ENCODE peak calls at places on chromosomes 12 and 14, in seven cellular contexts. One of them, this sample, is unnamed.

GRCh38 chr14:67943947-67944346 is 124.4 kb downstream of the RAD51B start:
- DNase-seq in stimulated activated CD8-positive, alpha-beta memory T cell treated with anti-CD3 and anti-CD28 coated beads, Interleukin-2, amount 100 ng/mL, for 1 hour: no peak
- DNase-seq in NCI-H748 treated with DMSO at 0.1 percent for 48 hours: peak
- DNase-seq in NCI-H1092 treated with DMSO at 0.1 percent for 48 hours: peak
- DNase-seq in stimulated activated CD4-positive, alpha-beta T cell treated with anti-CD3 and anti-CD28 coated beads, TNF-alpha, amount 100 ng/mL, for 4 hours: no peak
- DNase-seq in fibroblast of lung: peak
- DNase-seq in cerebellar cortex: peak
- DNase-seq in this sample: peak

GRCh38 chr12:32679910-32680217 is 763 bp downstream of the DNM1L start:
- DNase-seq in stimulated activated CD8-positive, alpha-beta memory T cell treated with anti-CD3 and anti-CD28 coated beads, Interleukin-2, amount 100 ng/mL, for 1 hour: no peak
- DNase-seq in NCI-H748 treated with DMSO at 0.1 percent for 48 hours: no peak
- DNase-seq in NCI-H1092 treated with DMSO at 0.1 percent for 48 hours: peak
- DNase-seq in stimulated activated CD4-positive, alpha-beta T cell treated with anti-CD3 and anti-CD28 coated beads, TNF-alpha, amount 100 ng/mL, for 4 hours: no peak
- DNase-seq in fibroblast of lung: no peak
- DNase-seq in cerebellar cortex: no peak
- DNase-seq in this sample: no peak

GRCh38 chr12:78568326-78569020 is 296.1 kb upstream of the SYT1 start:
- DNase-seq in stimulated activated CD8-positive, alpha-beta memory T cell treated with anti-CD3 and anti-CD28 coated beads, Interleukin-2, amount 100 ng/mL, for 1 hour: no peak
- DNase-seq in NCI-H748 treated with DMSO at 0.1 percent for 48 hours: no peak
- DNase-seq in NCI-H1092 treated with DMSO at 0.1 percent for 48 hours: no peak
- DNase-seq in stimulated activated CD4-positive, alpha-beta T cell treated with anti-CD3 and anti-CD28 coated beads, TNF-alpha, amount 100 ng/mL, for 4 hours: no peak
- DNase-seq in fibroblast of lung: peak
- DNase-seq in cerebellar cortex: peak
- DNase-seq in this sample: no peak

GRCh38 chr14:52481864-52482263 is 70.4 kb downstream of the TXNDC16 start:
- DNase-seq in stimulated activated CD8-positive, alpha-beta memory T cell treated with anti-CD3 and anti-CD28 coated beads, Interleukin-2, amount 100 ng/mL, for 1 hour: no peak
- DNase-seq in NCI-H748 treated with DMSO at 0.1 percent for 48 hours: no peak
- DNase-seq in NCI-H1092 treated with DMSO at 0.1 percent for 48 hours: no peak
- DNase-seq in stimulated activated CD4-positive, alpha-beta T cell treated with anti-CD3 and anti-CD28 coated beads, TNF-alpha, amount 100 ng/mL, for 4 hours: no peak
- DNase-seq in fibroblast of lung: no peak
- DNase-seq in cerebellar cortex: no peak
- DNase-seq in this sample: no peak

GRCh38 chr12:52037248-52037861 is 13.9 kb upstream of the NR4A1 start:
- DNase-seq in stimulated activated CD8-positive, alpha-beta memory T cell treated with anti-CD3 and anti-CD28 coated beads, Interleukin-2, amount 100 ng/mL, for 1 hour: no peak
- DNase-seq in NCI-H748 treated with DMSO at 0.1 percent for 48 hours: no peak
- DNase-seq in NCI-H1092 treated with DMSO at 0.1 percent for 48 hours: no peak
- DNase-seq in stimulated activated CD4-positive, alpha-beta T cell treated with anti-CD3 and anti-CD28 coated beads, TNF-alpha, amount 100 ng/mL, for 4 hours: no peak
- DNase-seq in fibroblast of lung: peak
- DNase-seq in cerebellar cortex: no peak
- DNase-seq in this sample: no peak

GRCh38 chr12:109445224-109445623 is 31.9 kb downstream of the KCTD10 start:
- DNase-seq in stimulated activated CD8-positive, alpha-beta memory T cell treated with anti-CD3 and anti-CD28 coated beads, Interleukin-2, amount 100 ng/mL, for 1 hour: no peak
- DNase-seq in NCI-H748 treated with DMSO at 0.1 percent for 48 hours: no peak
- DNase-seq in NCI-H1092 treated with DMSO at 0.1 percent for 48 hours: no peak
- DNase-seq in stimulated activated CD4-positive, alpha-beta T cell treated with anti-CD3 and anti-CD28 coated beads, TNF-alpha, amount 100 ng/mL, for 4 hours: no peak
- DNase-seq in fibroblast of lung: peak
- DNase-seq in cerebellar cortex: no peak
- DNase-seq in this sample: no peak

GRCh38 chr14:99571303-99571986 is 32.6 kb downstream of the CCDC85C start:
- DNase-seq in stimulated activated CD8-positive, alpha-beta memory T cell treated with anti-CD3 and anti-CD28 coated beads, Interleukin-2, amount 100 ng/mL, for 1 hour: no peak
- DNase-seq in NCI-H748 treated with DMSO at 0.1 percent for 48 hours: no peak
- DNase-seq in NCI-H1092 treated with DMSO at 0.1 percent for 48 hours: peak
- DNase-seq in stimulated activated CD4-positive, alpha-beta T cell treated with anti-CD3 and anti-CD28 coated beads, TNF-alpha, amount 100 ng/mL, for 4 hours: no peak
- DNase-seq in fibroblast of lung: no peak
- DNase-seq in cerebellar cortex: no peak
- DNase-seq in this sample: no peak

GRCh38 chr14:69321601-69322330 is 61.8 kb downstream of the GALNT16 start:
- DNase-seq in stimulated activated CD8-positive, alpha-beta memory T cell treated with anti-CD3 and anti-CD28 coated beads, Interleukin-2, amount 100 ng/mL, for 1 hour: no peak
- DNase-seq in NCI-H748 treated with DMSO at 0.1 percent for 48 hours: no peak
- DNase-seq in NCI-H1092 treated with DMSO at 0.1 percent for 48 hours: no peak
- DNase-seq in stimulated activated CD4-positive, alpha-beta T cell treated with anti-CD3 and anti-CD28 coated beads, TNF-alpha, amount 100 ng/mL, for 4 hours: no peak
- DNase-seq in fibroblast of lung: no peak
- DNase-seq in cerebellar cortex: no peak
- DNase-seq in this sample: no peak

This sample was measured in NK-92 treated with Interleukin-12 subunit alpha and Interleukin-12 subunit beta, amount 100 ng/mL, for 24 hours.